ENCODE peak calls at places on chromosomes 12 and 14, in four cellular contexts. J is A549, O is uterus, F is sigmoid colon. T is an unnamed sample.

GRCh38 chr12:9872116-9872515 is 3.0 kb upstream of the CLEC2B start:
- DNase-seq in J (no peak), O (no peak), F (no peak), T (no peak)

GRCh38 chr14:96624661-96625435 is 122.7 kb downstream of the PAPOLA start:
- DNase-seq in J (no peak), O (no peak), F (no peak), T (no peak)

GRCh38 chr12:112303004-112303403 is 79.2 kb downstream of the HECTD4 start:
- DNase-seq in J (peak; percentile 66), O (no peak), F (no peak), T (no peak)

GRCh38 chr12:63362801-63363200 is 211.8 kb upstream of the AVPR1A start:
- DNase-seq in J (no peak), O (no peak), F (no peak), T (no peak)

GRCh38 chr14:71410578-71411279 is 503.5 kb downstream of the PCNX1 start:
- DNase-seq in J (no peak), O (no peak), F (no peak), T (no peak)

GRCh38 chr14:103155013-103155412 is 31.8 kb downstream of the TNFAIP2 start:
- DNase-seq in J (peak; percentile 89), O (no peak), F (peak; percentile 90), T (peak; percentile 95)

GRCh38 chr12:120402217-120402616 is 33.3 kb upstream of the MSI1 start:
- DNase-seq in J (no peak), O (no peak), F (no peak), T (peak; percentile 44)

GRCh38 chr12:3069714-3070113 is 7.5 kb upstream of the TSPAN9 start:
- DNase-seq in J (no peak), O (no peak), F (no peak), T (no peak)

GRCh38 chr14:103880986-103881926 is 33.9 kb upstream of the PPP1R13B start:
- DNase-seq in J (no peak), O (no peak), F (no peak), T (peak; percentile 68)

GRCh38 chr14:70642313-70643235 is 858 bp downstream of the TTC9 start:
- DNase-seq in J (no peak), O (no peak), F (no peak), T (no peak)

GRCh38 chr12:94172973-94173372 is 24.6 kb downstream of the PLXNC1 start:
- DNase-seq in J (peak; percentile 40), O (no peak), F (no peak), T (no peak)

GRCh38 chr12:105257321-105257728 is 21.4 kb upstream of the APPL2 start:
- DNase-seq in J (peak; percentile 49), O (peak; percentile 21), F (no peak), T (peak; percentile 45)

GRCh38 chr14:90454041-90455000 is 57.5 kb downstream of the CALM1 start:
- DNase-seq in J (peak; percentile 71), O (peak; percentile 65), F (peak; percentile 91), T (peak; percentile 73)

DNA sequence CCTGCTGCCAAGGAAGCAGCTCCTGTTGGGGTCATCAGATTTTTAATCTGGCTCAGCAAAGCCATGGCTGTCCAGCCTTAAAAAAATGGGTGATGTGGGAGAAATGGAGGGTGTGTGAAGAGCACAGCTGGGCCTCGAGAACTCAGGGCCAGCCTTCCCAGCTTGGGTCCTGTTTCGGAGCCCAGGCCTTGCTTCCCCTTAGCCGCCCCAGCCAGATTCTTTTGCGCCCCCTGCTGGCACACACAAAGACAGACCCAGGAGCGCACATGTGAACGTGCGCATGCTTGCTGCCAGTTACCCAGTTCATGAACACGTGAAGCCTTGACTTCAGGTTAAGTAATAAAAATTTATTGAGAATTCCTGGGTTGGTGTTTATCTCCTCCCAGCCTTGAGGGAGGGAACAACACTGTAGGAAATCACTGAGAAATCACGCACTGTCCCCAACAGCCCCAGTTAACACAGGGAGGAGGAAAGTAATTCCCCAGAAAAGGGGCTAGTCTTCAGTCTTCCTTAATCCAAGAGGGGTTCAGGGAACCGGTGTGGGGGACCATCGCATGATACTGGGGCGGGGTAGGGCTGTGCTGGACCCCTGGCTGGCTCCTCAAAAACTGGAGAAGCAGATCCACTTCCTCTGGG is 5.3 kb downstream of the PHB2 start:
- DNase-seq in J (peak; percentile 93), O (peak; percentile 86), F (peak; percentile 96), T (peak; percentile 94)
- H3K4me3 ChIP-seq in J (no peak overlapping the region), O (no peak overlapping the region), F (no peak overlapping the region), T (no peak overlapping the region)

GRCh38 chr12:42143401-42144173 is 1.1 kb downstream of the GXYLT1 start:
- DNase-seq in J (peak; percentile 55), O (no peak), F (no peak), T (no peak)

GRCh38 chr12:42145552-42146215 is 1.0 kb upstream of the GXYLT1 start:
- DNase-seq in J (peak; percentile 72), O (no peak), F (no peak), T (no peak)

GRCh38 chr12:42144174-42144423 is 575 bp downstream of the GXYLT1 start:
- DNase-seq in J (no peak), O (no peak), F (no peak), T (no peak)

GRCh38 chr12:42145197-42145549 is 499 bp upstream of the GXYLT1 start:
- DNase-seq in J (no peak), O (no peak), F (no peak), T (no peak)

GRCh38 chr12:42144424-42145196 is at the start of gene GXYLT1:
- DNase-seq in J (peak; percentile 96), O (peak; percentile 89), F (peak; percentile 95), T (peak; percentile 93)
- TF ChIP-seq POLR2A in J (peak; percentile 82), O (peak; percentile 87), F (no peak), T (peak; percentile 63)

DNA sequence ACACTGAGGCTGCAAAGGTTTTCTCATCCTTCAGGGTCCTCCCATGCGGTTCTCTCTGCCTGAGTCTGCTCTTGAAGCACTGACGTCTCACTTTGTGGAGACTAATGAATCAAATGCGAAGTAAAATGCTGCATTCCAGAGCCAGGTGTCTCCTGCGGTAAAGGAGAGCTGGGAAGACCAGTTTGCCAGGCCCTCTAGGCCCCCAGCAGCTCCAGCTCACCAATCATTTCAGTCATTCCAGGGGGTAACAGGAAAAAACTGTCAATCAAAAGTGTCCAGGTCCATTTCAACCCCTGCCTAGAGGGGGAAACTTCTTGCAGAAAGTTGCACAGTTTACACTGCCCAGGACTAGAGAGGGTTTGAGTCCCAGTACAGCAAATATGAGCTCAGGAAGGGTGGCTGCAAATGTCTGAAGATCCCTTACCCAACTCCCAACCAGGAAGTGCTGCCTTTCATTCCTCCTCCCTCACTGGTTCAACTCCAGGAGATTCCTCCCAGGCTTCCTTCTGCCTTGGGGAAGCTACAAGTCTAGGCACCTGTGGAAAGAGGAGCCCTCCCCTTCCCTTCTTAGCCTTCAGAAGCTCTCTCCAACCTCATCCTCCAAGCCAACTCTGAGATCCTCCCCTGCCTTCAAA is 2.7 kb upstream of the NXPH4 start:
- DNase-seq in J (no peak), O (no peak), F (no peak), T (no peak)
- H3K4me3 ChIP-seq in J (no peak overlapping the region), O (no peak overlapping the region), F (no peak overlapping the region), T (no peak overlapping the region)

GRCh38 chr12:100293017-100293416 is 26.0 kb downstream of the SCYL2 start:
- DNase-seq in J (no peak), O (no peak), F (no peak), T (no peak)

GRCh38 chr12:100290016-100290415 is 23.0 kb downstream of the SCYL2 start:
- DNase-seq in J (no peak), O (no peak), F (no peak), T (no peak)

DNA sequence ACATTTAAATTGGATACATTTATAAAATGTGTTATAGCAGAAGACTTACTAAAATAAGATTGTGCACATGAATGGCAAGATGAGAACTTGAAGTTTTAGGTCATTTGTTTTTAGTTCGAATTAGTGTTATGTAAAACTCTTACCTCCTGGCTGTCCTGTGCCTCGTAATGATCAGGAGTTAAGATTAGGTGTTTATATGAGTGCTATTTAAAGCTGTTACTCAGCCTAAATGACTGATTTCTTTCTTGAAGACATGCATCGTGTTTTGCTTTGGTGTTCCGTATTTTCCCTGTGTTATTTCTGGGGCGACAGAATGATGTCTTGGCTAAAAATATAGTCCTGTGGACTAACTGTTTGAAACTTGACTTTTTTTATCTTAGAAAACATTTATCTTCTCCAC is 22.0 kb downstream of the SCYL2 start:
- DNase-seq in J (no peak), O (no peak), F (no peak), T (no peak)
- TF ChIP-seq POLR2A in J (no peak), O (no peak), F (no peak), T (no peak)

GRCh38 chr14:64764641-64765520 is 60.7 kb downstream of the PLEKHG3 start:
- DNase-seq in J (peak; percentile 76), O (peak; percentile 83), F (peak; percentile 85), T (peak; percentile 77)
- H3K4me3 ChIP-seq in J (peak overlapping the region; percentile 24), O (no peak overlapping the region), F (peak overlapping the region; percentile 34), T (no peak overlapping the region)

GRCh38 chr12:46562625-46563228 is 190.2 kb upstream of the SLC38A2 start:
- DNase-seq in J (peak; percentile 72), O (no peak), F (no peak), T (no peak)
- TF ChIP-seq POLR2A in J (no peak), O (no peak), F (no peak), T (no peak)

DNA sequence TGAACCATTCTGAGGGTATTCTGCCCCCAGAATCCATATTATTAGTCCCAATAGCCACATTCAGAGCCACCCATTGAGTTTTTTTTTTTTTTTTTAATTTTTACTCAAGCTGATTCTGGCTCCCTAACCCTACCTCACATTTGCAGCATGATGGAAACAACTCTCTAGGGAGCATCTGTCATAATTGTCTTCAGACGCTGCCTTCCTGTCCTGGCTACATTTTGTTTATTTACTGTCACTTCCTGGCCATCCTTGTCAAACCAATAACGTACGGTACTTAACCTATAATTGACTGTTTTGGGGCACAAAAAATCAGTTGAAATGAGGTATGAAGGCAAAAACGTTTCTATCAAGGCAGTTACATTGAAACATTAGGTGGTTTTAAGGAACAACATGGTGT is 2.1 kb downstream of the GLIPR1 start:
- DNase-seq in J (no peak), O (no peak), F (no peak), T (no peak)
- H3K4me3 ChIP-seq in J (no peak overlapping the region), O (peak overlapping the region; percentile 39), F (no peak overlapping the region), T (no peak overlapping the region)